ENCODE peak calls at places on chromosomes 11 and 22, in five cellular contexts. One of them, this sample, is unnamed.

GRCh38 chr11:78350101-78350645 is 67.4 kb downstream of the GAB2 start:
- DNase-seq in A549: no peak
- DNase-seq in GM23338: peak
- DNase-seq in K562: no peak
- DNase-seq in GM12878: peak
- DNase-seq in this sample: no peak

GRCh38 chr11:15929371-15929801 is 427.0 kb downstream of the SOX6 start:
- DNase-seq in K562: no peak
- DNase-seq in A549: no peak
- DNase-seq in GM23338: no peak
- DNase-seq in GM12878: no peak
- DNase-seq in this sample: no peak

GRCh38 chr11:12807621-12808020 is 133.4 kb downstream of the TEAD1 start:
- DNase-seq in A549: no peak
- DNase-seq in K562: no peak
- DNase-seq in GM23338: no peak
- DNase-seq in GM12878: no peak
- DNase-seq in this sample: no peak

GRCh38 chr11:129490004-129490403 is 114.4 kb downstream of the BARX2 start:
- DNase-seq in K562: no peak
- DNase-seq in GM12878: no peak
- DNase-seq in A549: no peak
- DNase-seq in GM23338: no peak
- DNase-seq in this sample: no peak

GRCh38 chr22:39090426-39091064 is 6.5 kb upstream of the APOBEC3H start:
- DNase-seq in GM23338: no peak
- DNase-seq in K562: no peak
- DNase-seq in A549: no peak
- DNase-seq in GM12878: no peak
- DNase-seq in this sample: no peak

GRCh38 chr22:46803936-46804335 is 41.5 kb downstream of the TBC1D22A start:
- DNase-seq in K562: no peak
- DNase-seq in A549: no peak
- DNase-seq in GM12878: no peak
- DNase-seq in GM23338: no peak
- DNase-seq in this sample: no peak

GRCh38 chr11:110356769-110357671 is 60.6 kb upstream of the RDX start:
- DNase-seq in A549: peak
- DNase-seq in GM23338: no peak
- DNase-seq in GM12878: no peak
- DNase-seq in K562: no peak
- DNase-seq in this sample: no peak

GRCh38 chr22:20471126-20471833 is 24.3 kb downstream of the KLHL22 start:
- DNase-seq in K562: peak
- DNase-seq in A549: no peak
- DNase-seq in GM23338: no peak
- DNase-seq in GM12878: no peak
- DNase-seq in this sample: no peak

GRCh38 chr11:115699733-115700132 is 195.5 kb upstream of the CADM1 start:
- DNase-seq in GM23338: no peak
- DNase-seq in A549: no peak
- DNase-seq in K562: no peak
- DNase-seq in GM12878: no peak
- DNase-seq in this sample: no peak

GRCh38 chr11:64334764-64335741 is 5.0 kb upstream of the CCDC88B start:
- DNase-seq in GM23338: peak
- DNase-seq in A549: peak
- DNase-seq in GM12878: peak
- DNase-seq in K562: peak
- DNase-seq in this sample: peak

GRCh38 chr11:76638267-76639197 is 32.0 kb downstream of the LRRC32 start:
- DNase-seq in GM23338: no peak
- DNase-seq in GM12878: no peak
- DNase-seq in K562: no peak
- DNase-seq in A549: no peak
- DNase-seq in this sample: no peak

GRCh38 chr11:8807544-8808225 is 103.3 kb upstream of the AKIP1 start:
- DNase-seq in A549: no peak
- DNase-seq in GM23338: no peak
- DNase-seq in K562: no peak
- DNase-seq in GM12878: no peak
- DNase-seq in this sample: no peak

GRCh38 chr11:66697988-66698387 is 20.3 kb upstream of the RBM4B start:
- DNase-seq in GM23338: no peak
- DNase-seq in GM12878: no peak
- DNase-seq in A549: no peak
- DNase-seq in K562: no peak
- DNase-seq in this sample: no peak

GRCh38 chr11:101860694-101861371 is 54.0 kb upstream of the CEP126 start:
- DNase-seq in GM23338: peak
- DNase-seq in A549: peak
- DNase-seq in K562: peak
- DNase-seq in GM12878: no peak
- DNase-seq in this sample: peak

GRCh38 chr11:113587318-113587739 is 112.1 kb upstream of the DRD2 start:
- DNase-seq in K562: no peak
- DNase-seq in GM23338: no peak
- DNase-seq in A549: no peak
- DNase-seq in GM12878: no peak
- DNase-seq in this sample: no peak
- TF ChIP-seq REST in K562: no peak
- TF ChIP-seq REST in GM23338: no peak
- TF ChIP-seq REST in A549: no peak
- TF ChIP-seq REST in GM12878: no peak
- TF ChIP-seq REST in this sample: no peak

GRCh38 chr22:35299717-35300497 is at the start of gene TOM1:
- DNase-seq in K562: peak
- DNase-seq in GM23338: peak
- DNase-seq in A549: peak
- DNase-seq in GM12878: peak
- DNase-seq in this sample: peak

GRCh38 chr22:35303029-35303624 is 3.4 kb downstream of the TOM1 start:
- DNase-seq in A549: no peak
- DNase-seq in K562: no peak
- DNase-seq in GM23338: no peak
- DNase-seq in GM12878: no peak
- DNase-seq in this sample: no peak

GRCh38 chr22:35301370-35301874 is 1.7 kb downstream of the TOM1 start:
- DNase-seq in GM23338: peak
- DNase-seq in GM12878: no peak
- DNase-seq in K562: peak
- DNase-seq in A549: peak
- DNase-seq in this sample: peak

DNA sequence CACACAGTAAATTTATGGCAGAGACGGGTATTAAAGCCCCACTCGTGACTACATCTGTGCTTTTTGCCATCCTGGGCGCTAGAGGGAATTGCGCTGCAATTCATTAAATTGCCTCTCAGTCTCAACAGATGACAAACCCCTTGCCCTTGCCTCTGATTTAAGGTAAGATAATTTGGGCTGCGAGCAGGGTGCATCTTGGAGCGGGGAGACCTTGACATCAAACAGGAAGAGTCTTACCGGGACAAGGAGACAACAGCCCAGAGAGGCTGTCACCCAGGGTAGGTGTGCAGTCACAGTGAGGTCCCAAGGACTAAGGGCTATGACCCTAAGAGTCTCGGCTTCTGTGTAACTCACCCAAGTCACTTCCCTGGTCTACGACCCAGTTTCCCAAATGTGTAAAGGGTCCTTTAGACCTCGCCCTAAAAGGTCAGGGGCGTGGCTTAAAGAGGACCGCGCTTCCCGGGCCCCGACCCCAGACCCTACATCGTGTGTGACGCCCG is 427 bp upstream of the TOM1 start:
- DNase-seq in A549: no peak
- DNase-seq in K562: no peak
- DNase-seq in GM12878: no peak
- DNase-seq in GM23338: no peak
- DNase-seq in this sample: peak
- TF ChIP-seq CTCF in A549: no peak
- TF ChIP-seq CTCF in K562: no peak
- TF ChIP-seq CTCF in GM12878: no peak
- TF ChIP-seq CTCF in GM23338: no peak
- TF ChIP-seq CTCF in this sample: no peak

GRCh38 chr22:30829901-30830550 is 135.4 kb downstream of the OSBP2 start:
- DNase-seq in A549: peak
- DNase-seq in GM23338: no peak
- DNase-seq in GM12878: no peak
- DNase-seq in K562: no peak
- DNase-seq in this sample: peak
- TF ChIP-seq REST in A549: peak
- TF ChIP-seq REST in GM23338: no peak
- TF ChIP-seq REST in GM12878: no peak
- TF ChIP-seq REST in K562: no peak
- TF ChIP-seq REST in this sample: no peak

GRCh38 chr11:126051117-126051516 is 11.5 kb downstream of the CDON start:
- DNase-seq in A549: no peak
- DNase-seq in GM23338: no peak
- DNase-seq in GM12878: no peak
- DNase-seq in K562: no peak
- DNase-seq in this sample: no peak

GRCh38 chr11:126049159-126049558 is 13.5 kb downstream of the CDON start:
- DNase-seq in GM12878: no peak
- DNase-seq in A549: no peak
- DNase-seq in K562: no peak
- DNase-seq in GM23338: no peak
- DNase-seq in this sample: no peak

GRCh38 chr11:126048198-126048597 is 14.5 kb downstream of the CDON start:
- DNase-seq in GM23338: no peak
- DNase-seq in A549: no peak
- DNase-seq in K562: no peak
- DNase-seq in GM12878: no peak
- DNase-seq in this sample: no peak

DNA sequence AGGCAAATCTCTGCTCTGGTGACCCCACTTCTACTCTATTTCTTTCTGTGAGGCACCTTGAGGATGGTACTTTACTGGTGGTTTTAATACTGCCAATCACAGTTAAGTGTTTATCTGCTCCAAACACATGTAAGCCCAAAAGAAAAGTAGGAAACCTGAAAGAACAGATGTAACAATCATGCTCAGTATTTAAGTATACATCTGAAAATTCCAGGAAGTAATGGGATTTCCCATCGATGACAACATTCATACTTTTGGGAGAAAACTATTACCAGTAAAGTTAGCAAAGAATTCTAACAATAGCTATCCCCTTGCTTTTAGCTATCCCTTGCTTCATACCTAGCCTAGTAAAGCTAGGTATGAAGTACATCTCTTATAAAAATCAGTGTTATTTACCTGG is 15.9 kb downstream of the CDON start:
- DNase-seq in GM23338: no peak
- DNase-seq in A549: no peak
- DNase-seq in GM12878: no peak
- DNase-seq in K562: no peak
- DNase-seq in this sample: no peak
- TF ChIP-seq CTCF in GM23338: no peak
- TF ChIP-seq CTCF in A549: no peak
- TF ChIP-seq CTCF in GM12878: no peak
- TF ChIP-seq CTCF in K562: no peak
- TF ChIP-seq CTCF in this sample: no peak

DNA sequence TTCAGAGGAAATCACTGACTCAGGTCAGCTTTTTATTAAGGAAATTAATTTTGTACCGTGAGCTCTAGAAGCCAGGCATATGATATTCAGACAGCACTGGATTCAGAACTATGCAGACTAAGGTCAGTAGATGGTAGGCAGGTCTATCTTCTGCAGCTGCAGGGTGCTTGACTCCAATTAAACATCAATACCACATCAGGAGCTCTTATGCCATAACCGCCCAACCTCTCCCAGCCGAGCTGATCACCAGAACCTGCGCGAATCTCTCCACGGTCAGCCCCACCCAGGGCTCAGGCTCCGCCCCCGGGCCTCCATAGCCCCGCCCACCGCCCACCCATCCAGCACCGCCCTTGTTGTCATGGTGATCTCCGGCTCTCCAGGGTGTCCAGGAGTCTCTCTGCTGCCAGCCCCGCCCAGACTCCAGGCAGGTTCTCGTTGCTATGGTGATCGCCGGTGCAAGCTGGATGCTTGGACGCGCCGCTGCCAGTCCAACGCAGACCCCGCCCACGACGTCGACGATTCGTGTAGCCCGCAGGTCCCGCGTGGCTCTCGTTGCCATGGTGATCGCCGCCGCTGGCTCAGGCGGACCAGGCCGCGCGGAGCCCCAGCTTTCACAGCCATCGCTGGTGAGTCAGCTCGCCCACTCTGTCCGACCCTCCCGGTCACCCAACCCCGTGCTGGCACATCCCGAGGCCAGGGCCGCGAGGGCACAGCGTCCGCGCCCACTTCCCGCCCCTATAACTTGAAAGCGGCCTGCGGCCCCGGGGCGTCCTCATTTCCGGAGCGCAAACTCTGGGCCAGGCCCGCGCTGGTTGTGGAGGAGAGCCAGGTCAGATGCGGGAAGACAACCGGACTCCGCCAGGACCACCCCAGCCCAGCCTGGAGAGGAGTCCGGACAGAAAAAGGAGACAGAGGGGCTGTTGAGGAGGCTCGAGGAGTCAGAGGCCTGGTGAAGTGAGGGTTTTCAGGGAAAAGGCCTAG is at the start of gene RAB36:
- DNase-seq in GM12878: peak
- DNase-seq in K562: peak
- DNase-seq in GM23338: peak
- DNase-seq in A549: peak
- DNase-seq in this sample: peak
- TF ChIP-seq REST in GM12878: no peak
- TF ChIP-seq REST in K562: no peak
- TF ChIP-seq REST in GM23338: no peak
- TF ChIP-seq REST in A549: no peak
- TF ChIP-seq REST in this sample: no peak

GRCh38 chr11:14904745-14905103 is 12.7 kb upstream of the CYP2R1 start:
- DNase-seq in GM12878: no peak
- DNase-seq in K562: peak
- DNase-seq in A549: peak
- DNase-seq in GM23338: peak
- DNase-seq in this sample: no peak
- TF ChIP-seq CTCF in GM12878: peak
- TF ChIP-seq CTCF in K562: peak
- TF ChIP-seq CTCF in A549: peak
- TF ChIP-seq CTCF in GM23338: peak
- TF ChIP-seq CTCF in this sample: peak